ENCODE peak calls at places on chromosomes 13 and 19, in eight cellular contexts. X is stomach, V is transverse colon, U is H1, H is upper lobe of left lung, O is suprapubic skin, D is breast epithelium, S is HCT116. I is an unnamed sample.

GRCh38 chr13:57030671-57031070 is 110.0 kb upstream of the PRR20A start:
- DNase-seq in X (no peak), V (no peak), U (no peak), H (no peak), O (no peak), D (no peak), S (no peak), I (no peak)

GRCh38 chr19:18431351-18432197 is 6.4 kb downstream of the ISYNA1 start:
- DNase-seq in X (no peak), V (no peak), U (no peak), H (peak), O (no peak), D (no peak), S (no peak), I (no peak)

GRCh38 chr13:58949646-58950045 is 1214.1 kb downstream of the DIAPH3 start:
- DNase-seq in X (no peak), V (no peak), U (no peak), H (no peak), O (no peak), D (no peak), S (no peak), I (no peak)

GRCh38 chr19:17184381-17184841 is 30.7 kb upstream of the USE1 start:
- DNase-seq in X (no peak), V (peak), U (no peak), H (no peak), O (no peak), D (no peak), S (no peak), I (no peak)

GRCh38 chr19:48424694-48425219 is 21.0 kb upstream of the GRWD1 start:
- DNase-seq in X (no peak), V (no peak), U (no peak), H (no peak), O (no peak), D (no peak), S (no peak), I (no peak)

GRCh38 chr13:99556867-99557443 is 55.7 kb downstream of the TM9SF2 start:
- DNase-seq in X (no peak), V (no peak), U (no peak), H (no peak), O (no peak), D (no peak), S (no peak), I (no peak)

GRCh38 chr19:30102239-30102638 is 160.2 kb downstream of the URI1 start:
- DNase-seq in X (no peak), V (no peak), U (no peak), H (no peak), O (no peak), D (no peak), S (no peak), I (no peak)

GRCh38 chr13:113069861-113070805 is 35.5 kb upstream of the F7 start:
- DNase-seq in X (no peak), V (no peak), U (no peak), H (peak), O (no peak), D (no peak), S (no peak), I (no peak)

GRCh38 chr13:45564108-45564507 is 51.4 kb downstream of the ERICH6B start:
- DNase-seq in X (no peak), V (no peak), U (no peak), H (no peak), O (no peak), D (no peak), S (no peak), I (no peak)

GRCh38 chr19:46944918-46945628 is 74.6 kb upstream of the NPAS1 start:
- DNase-seq in X (no peak), V (peak), U (no peak), H (no peak), O (peak), D (no peak), S (no peak), I (no peak)

GRCh38 chr13:100235311-100235901 is 146.5 kb downstream of the PCCA start:
- DNase-seq in X (no peak), V (no peak), U (no peak), H (no peak), O (no peak), D (no peak), S (peak), I (peak)

GRCh38 chr13:102591988-102592781 is 4.6 kb upstream of the TPP2 start:
- DNase-seq in X (peak), V (peak), U (peak), H (peak), O (peak), D (peak), S (peak), I (peak)
- TF ChIP-seq POLR2AphosphoS5 in X (peak), V (no peak), U (peak), H (peak), O (no peak), D (peak), S (no peak), I (peak)

DNA sequence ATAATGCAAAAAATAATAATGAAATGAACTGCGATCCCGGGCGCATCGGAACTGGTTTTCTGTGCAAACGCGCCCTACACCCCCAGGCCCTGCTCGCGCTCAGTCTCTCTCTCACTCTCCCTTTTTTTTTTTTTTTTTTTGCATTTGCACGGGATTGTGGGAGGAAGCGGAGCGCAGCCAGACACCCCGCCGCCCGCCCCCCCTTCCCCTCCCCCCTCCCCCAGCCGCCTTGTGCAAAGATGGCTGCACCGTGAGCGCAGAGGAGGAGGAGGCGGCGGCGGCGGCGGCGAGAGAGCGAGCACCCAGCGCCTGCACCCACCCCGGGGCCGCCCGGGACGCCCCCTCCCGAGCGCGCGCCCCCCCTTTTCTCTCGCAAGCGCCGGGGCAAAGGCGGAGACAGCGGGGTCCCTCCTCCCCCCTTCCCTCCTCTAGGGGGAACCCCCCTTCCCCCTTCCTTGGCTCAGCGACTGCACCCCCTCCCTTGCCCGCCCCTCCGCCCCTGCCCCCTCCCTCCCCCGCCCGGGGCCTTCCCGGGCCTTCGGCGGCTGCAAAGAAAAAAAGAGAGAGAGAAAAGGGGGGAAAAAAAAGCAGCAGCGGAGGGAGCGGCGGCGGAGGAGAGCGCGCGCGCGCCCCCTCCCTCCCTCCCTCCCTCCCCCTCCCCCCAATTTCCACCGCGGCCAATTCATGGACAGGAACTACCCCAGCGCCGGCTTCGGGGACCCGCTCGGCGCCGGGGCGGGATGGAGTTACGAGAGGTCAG is at the start of gene PRR12:
- DNase-seq in X (peak), V (peak), U (no peak), H (peak), O (no peak), D (no peak), S (no peak), I (peak)
- TF ChIP-seq POLR2AphosphoS5 in X (no peak), V (no peak), U (no peak), H (peak), O (no peak), D (no peak), S (peak), I (no peak)

GRCh38 chr19:15316498-15316897 is 15.8 kb downstream of the BRD4 start:
- DNase-seq in X (no peak), V (no peak), U (no peak), H (no peak), O (peak), D (no peak), S (no peak), I (no peak)
- TF ChIP-seq POLR2AphosphoS5 in X (no peak), V (no peak), U (no peak), H (no peak), O (no peak), D (no peak), S (no peak), I (no peak)

DNA sequence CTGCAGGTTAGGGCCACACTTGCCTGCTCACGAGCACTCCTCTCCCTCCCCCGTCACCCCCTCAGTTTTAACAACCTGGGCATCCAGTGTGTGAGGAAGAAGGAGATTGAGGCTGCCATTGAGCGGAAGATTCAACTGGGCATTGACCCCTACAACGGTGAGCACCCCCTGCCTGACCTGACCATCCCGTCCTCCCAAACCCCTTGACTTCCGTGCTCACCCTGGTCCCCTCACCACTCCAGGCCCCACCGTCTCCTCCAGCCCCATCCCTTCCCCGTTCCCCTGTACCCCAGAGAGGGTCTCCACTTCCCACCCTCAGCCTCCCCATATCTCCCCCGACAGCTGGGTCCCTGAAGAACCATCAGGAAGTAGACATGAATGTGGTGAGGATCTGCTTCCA is 13.6 kb upstream of the CLASRP start:
- DNase-seq in X (no peak), V (no peak), U (no peak), H (no peak), O (no peak), D (no peak), S (no peak), I (no peak)
- TF ChIP-seq POLR2AphosphoS5 in X (no peak), V (no peak), U (no peak), H (no peak), O (no peak), D (no peak), S (no peak), I (no peak)

GRCh38 chr19:40662925-40663711 is 27.3 kb downstream of the NUMBL start:
- DNase-seq in X (peak), V (peak), U (peak), H (peak), O (peak), D (peak), S (peak), I (peak)
- TF ChIP-seq POLR2AphosphoS5 in X (peak), V (peak), U (peak), H (peak), O (peak), D (peak), S (no peak), I (peak)

DNA sequence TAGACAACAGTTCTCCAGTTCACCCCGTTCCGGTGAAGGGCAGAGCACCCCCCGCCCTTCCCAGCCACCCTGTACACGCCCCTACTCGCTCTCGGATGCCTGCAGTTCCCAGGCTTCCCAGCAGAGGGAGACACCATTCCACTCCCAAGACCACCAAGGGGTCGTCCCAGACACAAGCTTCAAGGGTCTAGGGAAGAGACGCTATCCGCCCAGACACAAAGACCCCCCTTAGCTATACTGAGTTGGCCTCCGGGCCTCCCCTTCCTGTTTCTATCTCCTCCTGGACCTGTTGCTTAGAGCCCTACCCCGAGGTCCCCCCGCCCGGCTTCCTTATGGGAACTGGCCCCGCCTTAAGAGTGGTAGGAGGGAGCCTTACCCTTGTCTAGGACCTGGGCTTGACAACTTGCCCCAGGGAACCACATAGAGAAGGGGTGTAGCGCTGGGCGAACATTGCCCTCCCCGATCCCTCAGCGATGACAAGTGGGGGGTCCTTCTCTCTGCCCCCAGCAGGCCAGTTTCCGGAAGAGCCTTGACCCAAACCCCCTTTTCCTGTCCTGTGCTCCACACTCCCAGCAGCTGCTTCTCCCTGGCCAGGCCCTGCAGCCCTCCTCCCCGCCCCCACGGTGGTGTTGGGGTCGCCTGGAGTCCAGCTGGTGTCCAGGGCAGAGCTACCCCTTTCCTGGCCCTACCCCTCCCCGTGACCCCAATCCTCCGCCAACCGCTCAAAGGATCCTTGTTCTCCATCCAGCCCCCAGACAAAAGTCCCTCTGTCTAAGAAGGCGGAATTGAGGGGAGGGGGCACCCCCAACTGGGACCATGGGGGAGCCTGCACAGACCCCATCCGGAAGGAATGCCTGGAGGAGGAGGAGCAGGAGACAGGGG is 726 bp upstream of the FXYD3 start:
- DNase-seq in X (peak), V (peak), U (peak), H (peak), O (peak), D (peak), S (peak), I (peak)
- TF ChIP-seq POLR2AphosphoS5 in X (peak), V (no peak), U (no peak), H (no peak), O (no peak), D (peak), S (no peak), I (peak)

GRCh38 chr19:7196721-7197168 is 97.5 kb downstream of the INSR start:
- DNase-seq in X (no peak), V (no peak), U (no peak), H (no peak), O (no peak), D (no peak), S (no peak), I (peak)

GRCh38 chr19:7199613-7200533 is 94.3 kb downstream of the INSR start:
- DNase-seq in X (peak), V (peak), U (no peak), H (no peak), O (no peak), D (no peak), S (peak), I (no peak)

GRCh38 chr19:7194566-7194965 is 99.6 kb downstream of the INSR start:
- DNase-seq in X (no peak), V (no peak), U (no peak), H (no peak), O (no peak), D (no peak), S (no peak), I (no peak)

GRCh38 chr19:7197760-7198696 is 96.2 kb downstream of the INSR start:
- DNase-seq in X (peak), V (peak), U (peak), H (peak), O (peak), D (peak), S (peak), I (peak)

GRCh38 chr19:7197169-7197759 is 97.0 kb downstream of the INSR start:
- DNase-seq in X (peak), V (peak), U (peak), H (peak), O (peak), D (peak), S (peak), I (peak)
- TF ChIP-seq POLR2AphosphoS5 in X (peak), V (peak), U (no peak), H (peak), O (peak), D (no peak), S (peak), I (peak)

GRCh38 chr19:40280608-40281221 is 4.4 kb downstream of the AKT2 start:
- DNase-seq in X (peak), V (peak), U (no peak), H (peak), O (no peak), D (no peak), S (no peak), I (peak)

GRCh38 chr19:40277356-40277755 is 7.8 kb downstream of the AKT2 start:
- DNase-seq in X (no peak), V (no peak), U (no peak), H (no peak), O (no peak), D (no peak), S (no peak), I (no peak)

GRCh38 chr19:40279761-40280607 is 5.2 kb downstream of the AKT2 start:
- DNase-seq in X (no peak), V (no peak), U (no peak), H (no peak), O (no peak), D (no peak), S (no peak), I (no peak)

GRCh38 chr19:40278361-40279045 is 6.6 kb downstream of the AKT2 start:
- DNase-seq in X (no peak), V (no peak), U (no peak), H (no peak), O (no peak), D (no peak), S (no peak), I (no peak)

GRCh38 chr19:40279120-40279551 is 6.0 kb downstream of the AKT2 start:
- DNase-seq in X (no peak), V (peak), U (no peak), H (no peak), O (peak), D (no peak), S (no peak), I (no peak)
- TF ChIP-seq POLR2AphosphoS5 in X (no peak), V (no peak), U (no peak), H (no peak), O (no peak), D (no peak), S (no peak), I (no peak)

DNA sequence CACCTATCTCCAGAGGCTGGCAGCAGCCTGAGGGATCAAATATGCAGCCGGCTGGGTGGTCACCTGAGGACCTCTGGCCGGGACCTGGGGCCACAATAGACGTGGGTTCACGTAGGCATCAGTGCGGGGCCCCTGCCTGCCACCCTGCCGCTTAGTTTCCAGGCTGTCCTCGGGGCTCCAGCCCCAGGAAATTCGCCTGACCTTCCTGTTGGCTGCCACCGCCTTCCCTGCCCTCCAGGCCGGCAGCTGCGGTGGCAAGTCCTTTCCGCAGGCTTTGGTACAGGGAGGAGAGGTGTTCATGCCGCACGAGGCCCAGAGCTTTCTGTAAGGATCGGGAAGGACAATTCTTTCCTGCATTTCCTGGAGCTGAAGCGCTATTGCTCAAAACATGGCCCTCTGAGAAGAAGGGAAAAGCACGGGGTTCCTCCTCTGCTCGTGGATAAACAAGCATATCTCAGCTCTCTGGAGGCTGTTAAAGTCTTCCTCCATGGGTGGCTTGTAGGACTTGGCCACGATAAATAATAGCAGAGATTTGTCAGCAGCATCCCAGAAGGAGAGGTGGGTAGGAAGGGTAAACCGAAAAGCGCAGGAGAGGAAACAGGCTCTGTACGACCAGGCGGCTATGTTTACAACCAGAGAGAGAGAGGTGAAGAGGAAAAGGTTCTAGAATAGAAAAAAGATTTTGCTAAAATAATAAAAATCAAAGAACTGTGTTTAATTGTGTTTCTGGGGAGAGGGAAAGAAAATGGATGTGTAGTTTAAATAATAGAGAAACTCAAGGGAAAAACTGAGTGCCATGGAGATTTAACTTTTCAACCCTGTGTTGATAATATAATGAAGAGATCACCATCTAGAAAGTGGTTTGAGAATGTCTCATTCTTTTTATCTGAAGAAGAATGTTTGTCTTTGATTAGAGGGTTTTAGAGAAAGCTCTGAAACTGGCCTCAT is 4.9 kb downstream of the COL4A2 start:
- DNase-seq in X (no peak), V (no peak), U (no peak), H (no peak), O (no peak), D (no peak), S (no peak), I (no peak)
- TF ChIP-seq POLR2AphosphoS5 in X (no peak), V (no peak), U (no peak), H (peak), O (no peak), D (no peak), S (no peak), I (no peak)

I was measured in prostate gland.